ENCODE peak calls at places on chromosomes 6 and 20, in five cellular contexts. N, M, A, Q and X are unnamed samples.

GRCh38 chr20:37816003-37816402 is 86.9 kb upstream of the VSTM2L start:
- DNase-seq in N (no peak), M (no peak), A (no peak), Q (no peak), X (peak)

GRCh38 chr20:20752712-20753111 is 40.3 kb upstream of the RALGAPA2 start:
- DNase-seq in N (no peak), M (no peak), A (no peak), Q (no peak), X (no peak)

GRCh38 chr6:82681119-82681714 is 317.6 kb downstream of the TPBG start:
- DNase-seq in N (no peak), M (no peak), A (no peak), Q (no peak), X (no peak)

GRCh38 chr6:162798546-162798945 is 70.8 kb downstream of the PACRG start:
- DNase-seq in N (no peak), M (no peak), A (no peak), Q (no peak), X (no peak)

GRCh38 chr6:142833054-142833453 is 111.9 kb downstream of the HIVEP2 start:
- DNase-seq in N (no peak), M (no peak), A (no peak), Q (no peak), X (no peak)

GRCh38 chr20:4661191-4661590 is 60.5 kb upstream of the PRND start:
- DNase-seq in N (no peak), M (no peak), A (no peak), Q (peak), X (peak)

GRCh38 chr6:52410979-52411378 is 9.2 kb upstream of the EFHC1 start:
- DNase-seq in N (no peak), M (no peak), A (no peak), Q (no peak), X (no peak)

GRCh38 chr6:170277893-170278742 is 12.8 kb downstream of the DLL1 start:
- DNase-seq in N (no peak), M (no peak), A (no peak), Q (no peak), X (peak)

GRCh38 chr6:37204014-37204751 is 34.2 kb downstream of the PIM1 start:
- DNase-seq in N (no peak), M (no peak), A (peak), Q (peak), X (no peak)

GRCh38 chr6:150685860-150686259 is 86.2 kb downstream of the PLEKHG1 start:
- DNase-seq in N (peak), M (peak), A (peak), Q (peak), X (peak)

GRCh38 chr6:98669371-98669770 is 165.0 kb upstream of the POU3F2 start:
- DNase-seq in N (no peak), M (no peak), A (no peak), Q (no peak), X (peak)

GRCh38 chr6:144262470-144263369 is 22.4 kb upstream of the UTRN start:
- DNase-seq in N (no peak), M (no peak), A (no peak), Q (no peak), X (no peak)

GRCh38 chr6:134741193-134741521 is 208.7 kb downstream of the ALDH8A1 start:
- DNase-seq in N (no peak), M (no peak), A (no peak), Q (no peak), X (peak)

GRCh38 chr20:17873410-17874270 is 95.0 kb downstream of the SNX5 start:
- DNase-seq in N (no peak), M (no peak), A (peak), Q (no peak), X (peak)

GRCh38 chr6:11094411-11094851 is 797 bp downstream of the SMIM13 start:
- DNase-seq in N (no peak), M (no peak), A (peak), Q (peak), X (peak)

GRCh38 chr20:51470907-51471411 is 71.6 kb downstream of the NFATC2 start:
- DNase-seq in N (no peak), M (no peak), A (no peak), Q (no peak), X (no peak)

GRCh38 chr6:21808045-21808470 is 214.5 kb downstream of the SOX4 start:
- DNase-seq in N (no peak), M (no peak), A (no peak), Q (no peak), X (no peak)

GRCh38 chr6:101195581-101195980 is 197.9 kb upstream of the GRIK2 start:
- DNase-seq in N (no peak), M (no peak), A (no peak), Q (no peak), X (no peak)

GRCh38 chr20:53547664-53548239 is 45.9 kb downstream of the ZNF217 start:
- DNase-seq in N (peak), M (peak), A (peak), Q (peak), X (peak)

GRCh38 chr6:165186041-165186440 is 123.4 kb downstream of the C6orf118 start:
- DNase-seq in N (no peak), M (no peak), A (no peak), Q (no peak), X (no peak)

GRCh38 chr20:39124064-39124463 is 161.9 kb downstream of the DHX35 start:
- DNase-seq in N (no peak), M (no peak), A (no peak), Q (no peak), X (no peak)

GRCh38 chr20:48740269-48740603 is 87.6 kb downstream of the PREX1 start:
- DNase-seq in N (no peak), M (no peak), A (no peak), Q (no peak), X (no peak)

GRCh38 chr6:64230530-64230929 is 594.9 kb downstream of the PHF3 start:
- DNase-seq in N (no peak), M (no peak), A (no peak), Q (no peak), X (no peak)

GRCh38 chr6:154370545-154370944 is 13.9 kb upstream of the IPCEF1 start:
- DNase-seq in N (no peak), M (no peak), A (peak), Q (peak), X (peak)

GRCh38 chr6:144415835-144416237 is 130.7 kb downstream of the UTRN start:
- DNase-seq in N (no peak), M (no peak), A (no peak), Q (no peak), X (no peak)

GRCh38 chr6:35970181-35970580 is 49.3 kb upstream of the SRPK1 start:
- DNase-seq in N (no peak), M (no peak), A (no peak), Q (no peak), X (no peak)

GRCh38 chr6:136762022-136762975 is 30.0 kb downstream of the MAP3K5 start:
- DNase-seq in N (no peak), M (no peak), A (no peak), Q (no peak), X (no peak)

GRCh38 chr20:35252037-35252461 is 25.6 kb downstream of the MMP24 start:
- DNase-seq in N (peak), M (no peak), A (no peak), Q (no peak), X (no peak)

GRCh38 chr6:147741419-147741818 is 232.9 kb downstream of the SAMD5 start:
- DNase-seq in N (no peak), M (no peak), A (no peak), Q (no peak), X (no peak)

GRCh38 chr6:28683945-28684538 is 158.4 kb downstream of the GPX5 start:
- DNase-seq in N (no peak), M (no peak), A (peak), Q (peak), X (peak)

GRCh38 chr6:159608961-159609673 is 83.9 kb downstream of the SOD2 start:
- DNase-seq in N (no peak), M (peak), A (peak), Q (peak), X (peak)

GRCh38 chr6:34414999-34415858 is 10.6 kb downstream of the RPS10 start:
- DNase-seq in N (no peak), M (no peak), A (peak), Q (peak), X (peak)

GRCh38 chr6:27327023-27327742 is 15.1 kb upstream of the POM121L2 start:
- DNase-seq in N (no peak), M (no peak), A (no peak), Q (no peak), X (no peak)

GRCh38 chr6:27318973-27319372 is 6.9 kb upstream of the POM121L2 start:
- DNase-seq in N (no peak), M (no peak), A (no peak), Q (peak), X (peak)

GRCh38 chr6:27321370-27321769 is 9.3 kb upstream of the POM121L2 start:
- DNase-seq in N (no peak), M (no peak), A (no peak), Q (no peak), X (no peak)

GRCh38 chr6:27321901-27322300 is 9.8 kb upstream of the POM121L2 start:
- DNase-seq in N (no peak), M (no peak), A (no peak), Q (no peak), X (no peak)
- H3K4me3 ChIP-seq in N (no peak), M (no peak), A (no peak), Q (no peak), X (no peak)

GRCh38 chr6:87884203-87884602 is 163.4 kb upstream of the SPACA1 start:
- DNase-seq in N (no peak), M (no peak), A (peak), Q (no peak), X (no peak)

GRCh38 chr6:87875781-87876180 is 171.9 kb upstream of the SPACA1 start:
- DNase-seq in N (no peak), M (no peak), A (peak), Q (no peak), X (no peak)

GRCh38 chr6:87881342-87881895 is 166.2 kb upstream of the SPACA1 start:
- DNase-seq in N (no peak), M (no peak), A (no peak), Q (no peak), X (no peak)

GRCh38 chr6:87873556-87873955 is 171.5 kb upstream of the AKIRIN2 start:
- DNase-seq in N (no peak), M (no peak), A (no peak), Q (no peak), X (no peak)

GRCh38 chr6:87879144-87879861 is 168.3 kb upstream of the SPACA1 start:
- DNase-seq in N (no peak), M (no peak), A (no peak), Q (no peak), X (no peak)
- TF ChIP-seq CREB1 in N (peak), M (no peak), A (no peak), Q (no peak), X (no peak)

GRCh38 chr20:10961651-10962288 is 288.0 kb upstream of the JAG1 start:
- DNase-seq in N (no peak), M (no peak), A (no peak), Q (no peak), X (no peak)
- H3K4me3 ChIP-seq in N (no peak), M (no peak), A (no peak), Q (no peak), X (no peak)

GRCh38 chr6:106533079-106533478 is 96.2 kb downstream of the RTN4IP1 start:
- DNase-seq in N (no peak), M (no peak), A (no peak), Q (no peak), X (no peak)
- TF ChIP-seq CREB1 in N (no peak), M (no peak), A (no peak), Q (no peak), X (no peak)

GRCh38 chr6:18503588-18504231 is 116.6 kb downstream of the RNF144B start:
- DNase-seq in N (peak), M (peak), A (peak), Q (peak), X (peak)
- H3K4me3 ChIP-seq in N (no peak), M (no peak), A (peak), Q (peak), X (no peak)

DNA sequence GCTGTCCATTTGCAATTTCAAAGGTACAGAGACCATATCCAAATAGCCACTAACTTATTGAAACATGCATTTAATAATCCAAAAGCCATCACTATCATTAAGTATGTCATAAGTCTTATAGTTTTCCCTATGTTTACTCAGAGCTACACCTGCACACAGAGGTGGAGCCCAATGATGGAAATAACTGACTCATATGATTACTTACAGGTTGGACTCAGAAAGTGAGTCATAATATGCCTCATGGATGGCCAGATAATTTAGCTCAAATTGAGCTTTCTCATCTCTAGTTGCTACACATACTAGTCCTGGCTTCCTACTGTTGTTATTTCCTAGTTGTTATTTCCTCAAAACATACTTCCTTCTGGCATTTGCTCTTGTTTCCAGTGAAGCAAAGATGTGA is 104.4 kb upstream of the KHDRBS2 start:
- DNase-seq in N (no peak), M (no peak), A (no peak), Q (no peak), X (no peak)
- TF ChIP-seq CREB1 in N (no peak), M (no peak), A (no peak), Q (no peak), X (no peak)

DNA sequence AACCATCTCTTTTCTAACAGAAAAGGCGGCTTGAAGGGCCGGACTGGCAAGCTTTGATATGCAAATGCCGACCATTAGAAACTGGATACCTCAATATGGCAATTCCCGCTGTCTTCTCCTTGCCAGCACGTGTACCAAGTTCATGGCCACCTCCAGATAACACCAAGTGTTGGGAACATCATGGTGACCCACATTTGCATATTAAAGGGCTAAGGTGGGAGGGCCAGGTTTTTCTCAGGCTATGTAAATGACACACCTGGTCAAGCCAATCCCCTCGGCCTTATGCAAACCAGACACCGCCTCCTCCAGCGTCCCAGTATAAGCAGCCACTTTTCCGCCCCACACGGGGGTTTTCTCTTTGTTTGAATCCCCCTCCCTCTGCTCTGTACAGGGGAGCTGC is 110.7 kb downstream of the DACT2 start:
- DNase-seq in N (no peak), M (peak), A (no peak), Q (peak), X (peak)
- H3K4me3 ChIP-seq in N (no peak), M (peak), A (no peak), Q (no peak), X (no peak)

DNA sequence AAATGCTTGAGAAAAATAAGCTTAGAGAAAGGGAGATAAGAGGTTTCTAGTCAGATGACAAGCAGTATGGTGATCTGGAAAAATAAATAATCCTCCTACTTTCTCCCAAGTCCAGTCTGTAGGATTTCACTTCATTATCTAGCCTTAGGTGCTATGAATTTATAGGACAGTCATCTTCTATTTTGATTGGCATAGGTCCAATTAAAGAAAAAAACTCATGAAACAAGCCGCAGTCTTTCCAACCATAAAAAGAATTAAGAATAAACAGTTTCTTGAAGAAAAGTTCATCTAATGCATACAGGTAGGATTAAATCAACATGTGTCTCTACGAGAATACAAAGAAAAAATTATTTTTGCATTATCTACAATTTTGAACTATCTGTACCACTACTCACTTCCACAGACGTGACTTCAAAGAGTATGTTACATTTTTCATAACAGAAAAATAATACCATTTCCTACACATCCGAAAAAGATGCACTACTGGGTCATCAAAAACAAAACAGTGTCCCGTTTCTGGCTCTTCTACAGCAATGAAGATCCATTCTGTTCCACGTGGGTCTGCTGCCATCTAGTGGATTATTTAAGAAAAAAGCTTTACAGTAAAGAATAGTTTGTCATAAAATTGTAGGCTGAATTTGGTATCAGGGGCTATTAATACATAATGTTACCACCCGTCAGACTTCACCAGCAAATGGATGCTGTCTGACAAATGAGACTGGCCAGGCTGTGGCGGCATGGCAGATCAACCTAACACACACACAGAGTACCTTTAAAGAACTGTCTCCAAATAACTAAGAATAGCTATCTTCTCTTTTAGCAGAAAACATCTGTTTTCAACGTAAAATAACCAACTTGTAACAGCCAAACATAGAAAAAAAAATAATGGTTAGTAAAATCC is 28.9 kb downstream of the STX7 start:
- DNase-seq in N (peak), M (no peak), A (peak), Q (peak), X (peak)
- TF ChIP-seq CREB1 in N (no peak), M (no peak), A (no peak), Q (no peak), X (no peak)